ENCODE peak calls at places on chromosome X, in five cellular contexts. N, Z, A, Y and F are unnamed samples.

GRCh38 chrX:30875957-30876356 is 13.1 kb downstream of the TAB3 start:
- DNase-seq in N (peak), Z (no peak), A (no peak), Y (peak), F (peak)

GRCh38 chrX:25869761-25870160 is 268.4 kb upstream of the MAGEB18 start:
- DNase-seq in N (no peak), Z (no peak), A (no peak), Y (no peak), F (no peak)

GRCh38 chrX:10722804-10723364 is 102.5 kb upstream of the MID1 start:
- DNase-seq in N (peak), Z (peak), A (peak), Y (peak), F (no peak)

GRCh38 chrX:136639506-136640176 is 8.3 kb upstream of the CD40LG start:
- DNase-seq in N (no peak), Z (no peak), A (no peak), Y (no peak), F (no peak)

GRCh38 chrX:136541294-136541693 is 9.3 kb downstream of the VGLL1 start:
- DNase-seq in N (no peak), Z (peak), A (no peak), Y (no peak), F (no peak)

GRCh38 chrX:2848806-2849420 is 20.2 kb downstream of the GYG2 start:
- DNase-seq in N (peak), Z (peak), A (no peak), Y (no peak), F (no peak)

GRCh38 chrX:139423186-139423585 is 107.4 kb upstream of the F9 start:
- DNase-seq in N (no peak), Z (no peak), A (no peak), Y (no peak), F (no peak)

GRCh38 chrX:77446029-77446585 is 1.1 kb upstream of the FGF16 start:
- DNase-seq in N (no peak), Z (peak), A (no peak), Y (no peak), F (no peak)

GRCh38 chrX:18886344-18887161 is 97.4 kb downstream of the PHKA2 start:
- DNase-seq in N (peak), Z (peak), A (peak), Y (no peak), F (no peak)

GRCh38 chrX:15908891-15909290 is 54.3 kb upstream of the AP1S2 start:
- DNase-seq in N (no peak), Z (no peak), A (no peak), Y (no peak), F (no peak)
- H3K27ac ChIP-seq in N (no peak), Z (no peak), A (no peak), Y (no peak), F (no peak)

GRCh38 chrX:154799554-154800348 is 5.5 kb downstream of the MPP1 start:
- DNase-seq in N (peak), Z (peak), A (no peak), Y (no peak), F (no peak)
- H3K27ac ChIP-seq in N (peak), Z (peak), A (peak), Y (peak), F (peak)

GRCh38 chrX:37332987-37333658 is 16.0 kb upstream of the PRRG1 start:
- DNase-seq in N (no peak), Z (no peak), A (no peak), Y (no peak), F (no peak)
- H3K27ac ChIP-seq in N (no peak), Z (no peak), A (no peak), Y (peak), F (no peak)

GRCh38 chrX:154733072-154733425 is 17.8 kb downstream of the GAB3 start:
- DNase-seq in N (peak), Z (no peak), A (no peak), Y (no peak), F (no peak)

GRCh38 chrX:154731881-154732280 is 19.0 kb downstream of the GAB3 start:
- DNase-seq in N (no peak), Z (no peak), A (no peak), Y (no peak), F (no peak)

GRCh38 chrX:154734101-154734781 is 16.6 kb downstream of the GAB3 start:
- DNase-seq in N (peak), Z (no peak), A (peak), Y (no peak), F (no peak)

GRCh38 chrX:154731203-154731602 is 19.7 kb downstream of the GAB3 start:
- DNase-seq in N (no peak), Z (no peak), A (no peak), Y (no peak), F (no peak)

DNA sequence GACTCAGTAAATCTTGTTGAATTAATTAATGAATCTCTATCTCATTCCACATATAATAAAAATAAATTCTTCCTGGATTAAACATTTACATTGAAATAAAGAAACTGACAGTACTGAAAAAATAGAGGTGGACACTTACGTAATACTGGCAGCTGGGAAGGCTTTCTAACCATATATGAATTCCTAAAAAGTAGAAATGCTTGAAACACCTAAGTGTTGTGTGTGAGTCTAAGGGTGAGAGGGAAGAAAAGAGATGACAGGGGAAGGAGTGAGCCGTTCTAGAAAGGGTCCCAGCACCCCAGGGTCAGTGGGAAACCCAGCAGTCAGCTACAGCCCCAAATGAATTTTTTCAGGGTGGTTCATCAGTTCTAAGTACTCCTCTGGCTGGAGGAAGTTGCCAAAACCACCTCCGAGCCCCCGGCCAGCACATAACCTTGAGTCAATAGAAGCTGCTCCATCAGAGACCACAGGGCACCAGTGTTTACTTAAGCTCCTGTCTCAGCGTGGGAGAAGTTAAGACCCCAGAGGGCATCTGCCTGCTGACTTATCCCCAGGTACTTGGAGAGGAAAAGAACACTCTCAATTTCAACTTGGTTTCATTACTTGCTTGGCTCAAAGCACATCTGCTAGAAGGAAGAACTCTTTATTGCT is 18.3 kb downstream of the GAB3 start:
- DNase-seq in N (peak), Z (no peak), A (no peak), Y (no peak), F (no peak)
- H3K27ac ChIP-seq in N (peak), Z (no peak), A (peak), Y (peak), F (peak)

DNA sequence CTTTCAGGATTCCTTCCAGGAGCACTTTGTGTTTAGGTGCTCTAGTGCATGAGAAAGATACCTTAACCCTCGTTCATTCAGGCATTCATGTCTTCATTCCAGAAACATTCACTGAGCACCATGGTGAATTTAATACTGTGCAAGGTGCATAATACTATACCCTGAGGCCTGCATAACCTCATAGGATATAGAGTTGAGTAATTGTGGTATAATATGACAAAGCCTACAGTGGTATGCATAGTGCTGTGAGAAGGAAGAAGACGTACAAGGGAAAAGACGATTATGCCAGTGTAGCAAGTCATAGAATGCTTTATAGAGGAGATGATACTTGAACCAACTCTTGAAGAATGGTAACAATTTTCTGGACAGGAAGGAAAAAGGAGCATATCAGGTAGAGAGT is 34.3 kb downstream of the MTM1 start:
- DNase-seq in N (no peak), Z (no peak), A (no peak), Y (no peak), F (no peak)
- H3K27ac ChIP-seq in N (no peak), Z (no peak), A (no peak), Y (no peak), F (no peak)

GRCh38 chrX:16459008-16459407 is 190.9 kb upstream of the S100G start:
- DNase-seq in N (no peak), Z (no peak), A (no peak), Y (no peak), F (no peak)

GRCh38 chrX:16465081-16465876 is 184.7 kb upstream of the S100G start:
- DNase-seq in N (no peak), Z (no peak), A (no peak), Y (no peak), F (no peak)

GRCh38 chrX:16464369-16464768 is 185.6 kb upstream of the S100G start:
- DNase-seq in N (no peak), Z (no peak), A (no peak), Y (no peak), F (no peak)

GRCh38 chrX:16461968-16462367 is 188.0 kb upstream of the S100G start:
- DNase-seq in N (no peak), Z (no peak), A (no peak), Y (no peak), F (no peak)

DNA sequence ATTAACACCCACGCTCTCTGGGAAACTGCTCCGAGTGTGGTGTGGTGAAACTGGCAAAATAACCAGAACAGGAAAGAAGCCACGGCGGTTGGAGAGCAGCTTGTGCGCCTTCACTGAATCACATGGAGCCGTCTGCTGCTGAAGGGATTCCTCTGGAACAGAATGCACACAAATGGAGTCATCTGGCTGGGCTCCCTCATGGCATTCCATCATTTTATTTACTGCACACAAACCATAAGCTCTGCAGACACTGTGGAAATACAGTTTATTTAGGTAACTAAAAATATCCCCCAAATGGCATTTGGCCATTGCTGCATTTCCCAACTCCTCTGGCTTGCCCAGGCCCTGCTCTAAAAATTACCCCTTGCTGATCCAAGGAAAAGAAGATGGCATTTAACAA is 187.0 kb upstream of the S100G start:
- DNase-seq in N (no peak), Z (peak), A (peak), Y (peak), F (no peak)
- H3K27ac ChIP-seq in N (no peak), Z (peak), A (peak), Y (peak), F (no peak)

DNA sequence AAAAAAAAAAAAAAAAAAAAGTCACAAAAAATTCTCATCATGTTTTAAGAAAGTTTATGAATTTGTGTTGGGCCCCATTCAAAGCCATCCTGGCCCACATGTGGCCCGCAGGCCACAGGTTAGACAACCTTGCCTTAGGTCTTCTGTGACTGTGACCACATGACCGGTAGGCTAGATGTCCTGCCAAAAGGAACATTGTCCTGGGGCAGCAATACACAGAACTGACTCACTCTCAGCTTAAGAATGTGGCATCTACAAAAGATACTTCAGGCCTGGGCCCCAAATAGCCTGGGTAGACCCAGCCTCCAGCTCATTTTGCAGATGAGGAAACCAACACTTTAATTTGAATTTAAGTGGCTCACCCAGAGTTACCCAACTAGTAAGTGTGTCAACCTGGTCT is 10.0 kb downstream of the AWAT2 start:
- DNase-seq in N (no peak), Z (no peak), A (no peak), Y (no peak), F (no peak)
- H3K27ac ChIP-seq in N (no peak), Z (no peak), A (no peak), Y (no peak), F (peak)